ENCODE peak calls at places on chromosomes 7 and 10, in five cellular contexts. I is GM12878, Z is HCT116, D is K562, K is SK-N-SH. O is an unnamed sample.

GRCh38 chr7:133051066-133051465 is 30.8 kb downstream of the CHCHD3 start:
- DNase-seq in I (no peak), Z (no peak), D (peak), K (peak), O (no peak)

GRCh38 chr7:157017639-157018327 is 7.3 kb upstream of the MNX1 start:
- DNase-seq in I (no peak), Z (no peak), D (no peak), K (peak), O (no peak)

GRCh38 chr7:127702253-127702652 is 50.3 kb downstream of the SND1 start:
- DNase-seq in I (no peak), Z (no peak), D (no peak), K (no peak), O (peak)

GRCh38 chr7:113444281-113444680 is 325.9 kb upstream of the SMIM30 start:
- DNase-seq in I (no peak), Z (no peak), D (no peak), K (no peak), O (no peak)

GRCh38 chr10:73773152-73773879 is 8.5 kb upstream of the CHCHD1 start:
- DNase-seq in I (no peak), Z (no peak), D (no peak), K (no peak), O (no peak)

GRCh38 chr10:22335204-22335956 is 9.9 kb upstream of the SPAG6 start:
- DNase-seq in I (no peak), Z (no peak), D (no peak), K (peak), O (no peak)

GRCh38 chr10:86958109-86958830 is at the start of gene SNCG:
- DNase-seq in I (no peak), Z (no peak), D (peak), K (no peak), O (no peak)

GRCh38 chr10:123381271-123381670 is 227.1 kb downstream of the BUB3 start:
- DNase-seq in I (no peak), Z (no peak), D (no peak), K (no peak), O (peak)

GRCh38 chr10:131874991-131875451 is 25.8 kb upstream of the PPP2R2D start:
- DNase-seq in I (no peak), Z (peak), D (peak), K (peak), O (peak)

GRCh38 chr7:155635817-155636216 is 8.6 kb upstream of the RBM33 start:
- DNase-seq in I (no peak), Z (no peak), D (no peak), K (no peak), O (no peak)

GRCh38 chr10:13272164-13272571 is 27.7 kb downstream of the PHYH start:
- DNase-seq in I (no peak), Z (no peak), D (no peak), K (peak), O (peak)

DNA sequence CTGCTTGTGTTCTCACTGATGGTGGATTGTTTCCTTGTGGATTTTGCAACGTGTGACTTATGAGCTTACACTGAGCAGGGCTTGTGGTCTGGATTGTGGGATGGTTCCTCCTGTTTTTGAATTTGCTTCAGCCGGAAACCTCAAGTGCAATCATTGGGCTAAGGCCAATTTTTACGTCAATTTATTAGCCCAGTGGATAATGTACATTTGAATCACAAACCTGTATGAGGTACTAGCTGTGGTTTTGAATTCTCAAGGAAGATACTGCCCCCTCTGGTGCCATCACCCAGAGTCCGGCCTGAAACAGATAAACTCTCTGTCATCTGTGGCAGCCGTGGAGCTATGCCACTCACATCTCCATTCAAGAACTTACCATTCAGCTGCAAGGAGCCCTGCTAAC is 7.3 kb upstream of the ZNF777 start:
- DNase-seq in I (no peak), Z (no peak), D (no peak), K (no peak), O (no peak)
- TF ChIP-seq ZBTB33 in I (no peak), Z (no peak), D (no peak), K (no peak), O (no peak)

GRCh38 chr10:88471909-88472308 is 111.2 kb downstream of the RNLS start:
- DNase-seq in I (no peak), Z (no peak), D (no peak), K (no peak), O (no peak)
- TF ChIP-seq ZBTB33 in I (no peak), Z (no peak), D (no peak), K (no peak), O (no peak)

GRCh38 chr7:158601090-158601489 is 13.5 kb upstream of the PTPRN2 start:
- DNase-seq in I (no peak), Z (no peak), D (no peak), K (no peak), O (no peak)
- TF ChIP-seq ZBTB33 in I (no peak), Z (no peak), D (no peak), K (no peak), O (no peak)

GRCh38 chr10:20350509-20350908 is 534.3 kb downstream of the PLXDC2 start:
- DNase-seq in I (no peak), Z (no peak), D (no peak), K (no peak), O (no peak)
- TF ChIP-seq ZBTB33 in I (no peak), Z (no peak), D (no peak), K (no peak), O (no peak)

O was measured in HepG2.